ENCODE peak calls at places on chromosomes 16 and 17, in four cellular contexts. U is breast epithelium, L is fibroblast of mammary gland, V is upper lobe of right lung. B is an unnamed sample.

GRCh38 chr16:6964679-6965078 is 368.0 kb upstream of the RBFOX1 start:
- DNase-seq in L (no peak), V (no peak), U (no peak), B (no peak)

GRCh38 chr17:31580331-31581021 is 189.0 kb downstream of the RAB11FIP4 start:
- DNase-seq in U (peak), L (peak), V (peak), B (no peak)

GRCh38 chr17:82390860-82391435 is 19.4 kb downstream of the UTS2R start:
- DNase-seq in L (no peak), V (no peak), U (no peak), B (no peak)

GRCh38 chr16:12971216-12971615 is 69.8 kb downstream of the SHISA9 start:
- DNase-seq in V (no peak), U (no peak), L (peak), B (peak)

GRCh38 chr16:47732806-47733150 is 271.6 kb downstream of the PHKB start:
- DNase-seq in U (no peak), L (peak), V (no peak), B (peak)

GRCh38 chr17:42337442-42337841 is 49.1 kb downstream of the STAT5A start:
- DNase-seq in L (peak), U (no peak), V (no peak), B (peak)

GRCh38 chr16:50440531-50440930 is 71.7 kb upstream of the BRD7 start:
- DNase-seq in L (no peak), V (no peak), U (no peak), B (no peak)

GRCh38 chr16:67326472-67327309 is at the start of the genes KCTD19 and LRRC36:
- DNase-seq in L (peak), V (peak), U (no peak), B (peak)

GRCh38 chr16:11639925-11640899 is 28.0 kb upstream of the SNN start:
- DNase-seq in V (peak), L (peak), U (peak), B (peak)

GRCh38 chr16:66189951-66190350 is 176.5 kb upstream of the CDH5 start:
- DNase-seq in V (no peak), U (no peak), L (peak), B (peak)

GRCh38 chr16:73713817-73714495 is 582.7 kb upstream of the PSMD7 start:
- DNase-seq in L (peak), U (no peak), V (no peak), B (peak)

GRCh38 chr16:53984936-53985335 is 281.0 kb downstream of the FTO start:
- DNase-seq in U (no peak), V (no peak), L (no peak), B (no peak)

GRCh38 chr16:13427943-13428342 is 492.0 kb upstream of the ERCC4 start:
- DNase-seq in V (no peak), L (peak), U (no peak), B (no peak)

GRCh38 chr17:65785109-65785508 is 223.7 kb upstream of the AXIN2 start:
- DNase-seq in L (peak), U (no peak), V (no peak), B (peak)

GRCh38 chr16:88014201-88014781 is 63.1 kb downstream of the BANP start:
- DNase-seq in V (no peak), U (no peak), L (peak), B (peak)

GRCh38 chr17:4558311-4558972 is 1.9 kb downstream of the GGT6 start:
- DNase-seq in V (peak), L (no peak), U (no peak), B (no peak)

GRCh38 chr17:31596382-31597323 is 205.2 kb downstream of the RAB11FIP4 start:
- DNase-seq in U (peak), L (peak), V (peak), B (peak)

GRCh38 chr17:77502626-77503292 is 362.0 kb downstream of the SEC14L1 start:
- DNase-seq in L (no peak), V (peak), U (no peak), B (no peak)

GRCh38 chr16:12362482-12363458 is 386.2 kb downstream of the SNX29 start:
- DNase-seq in L (peak), V (no peak), U (no peak), B (peak)

GRCh38 chr17:4880850-4881249 is 18.5 kb upstream of the C17orf107 start:
- DNase-seq in L (no peak), U (no peak), V (no peak), B (no peak)

GRCh38 chr17:11742891-11743290 is 144.6 kb downstream of the DNAH9 start:
- DNase-seq in U (no peak), V (no peak), L (no peak), B (no peak)

GRCh38 chr16:55126456-55126855 is 195.8 kb downstream of the IRX5 start:
- DNase-seq in L (no peak), V (no peak), U (no peak), B (no peak)

GRCh38 chr17:42913527-42913926 is 12.9 kb downstream of the G6PC1 start:
- DNase-seq in L (peak), V (no peak), U (no peak), B (no peak)

GRCh38 chr17:79054200-79054599 is 20.4 kb upstream of the ENGASE start:
- DNase-seq in V (no peak), U (no peak), L (no peak), B (no peak)

GRCh38 chr17:21245703-21246102 is 7.5 kb downstream of the NATD1 start:
- DNase-seq in L (no peak), U (no peak), V (no peak), B (no peak)

GRCh38 chr17:42387663-42388380 is 420 bp downstream of the STAT3 start:
- DNase-seq in U (peak), L (no peak), V (peak), B (no peak)

DNA sequence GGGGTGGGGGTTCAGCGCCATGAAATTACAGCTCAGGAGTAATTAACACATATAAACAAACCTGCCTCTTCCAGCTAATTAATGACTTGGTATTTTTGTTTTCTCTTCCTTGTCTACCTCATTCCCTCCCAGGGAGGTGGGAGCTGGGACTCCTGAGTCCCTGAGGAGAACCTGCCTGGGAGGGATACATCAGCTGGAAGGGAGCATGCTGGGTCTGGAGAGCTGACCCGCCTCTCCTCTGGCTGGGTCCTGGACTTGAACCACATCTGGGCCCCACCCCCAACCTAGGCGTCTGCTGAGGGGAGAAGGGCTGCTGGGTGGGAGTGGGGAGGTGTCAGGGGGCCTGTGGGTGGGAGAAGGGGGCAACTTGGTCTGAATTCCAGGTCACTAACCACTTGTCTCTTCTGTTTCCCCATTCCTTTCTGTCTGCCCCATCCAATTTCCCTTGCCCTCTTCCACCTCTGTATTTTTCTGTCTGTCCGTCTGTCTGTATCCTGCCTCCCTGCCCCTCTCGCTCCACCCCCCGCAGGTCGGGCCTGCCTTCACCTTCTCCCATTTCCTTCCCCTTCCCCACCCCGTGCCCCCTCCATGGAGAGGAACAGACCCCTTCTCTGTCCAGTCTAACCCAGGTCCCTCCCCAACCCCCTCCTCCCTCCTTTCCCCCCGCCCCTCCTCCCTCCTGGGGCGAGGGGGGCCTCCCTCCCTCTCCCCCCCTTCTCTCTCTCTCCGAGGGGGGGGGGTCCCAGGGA is at the start of gene NLGN2:
- DNase-seq in V (no peak), U (no peak), L (no peak), B (no peak)
- H3K4me3 ChIP-seq in V (no peak), U (no peak), L (no peak), B (no peak)

DNA sequence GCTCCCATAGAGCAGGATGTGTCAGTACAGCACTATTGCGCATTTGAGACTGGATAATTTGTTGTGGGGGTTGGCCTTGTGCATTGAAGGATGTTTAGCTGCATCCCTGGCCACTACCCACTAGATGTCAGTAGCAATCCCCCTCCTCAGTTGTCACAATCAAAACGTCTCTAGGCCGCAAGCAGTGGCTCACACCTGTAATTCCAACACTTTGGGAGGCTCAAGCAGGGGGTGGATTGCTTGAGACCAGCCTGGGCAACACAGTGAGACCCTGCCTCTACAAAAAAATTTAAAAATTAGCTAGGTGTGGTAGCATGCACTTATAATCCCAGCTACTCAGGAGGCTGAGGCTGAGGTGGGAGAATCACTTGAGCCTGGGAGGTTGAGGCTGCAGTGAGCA is 48.4 kb downstream of the CENPV start:
- DNase-seq in U (no peak), V (no peak), L (peak), B (no peak)
- TF ChIP-seq CTCF in U (no peak), V (no peak), L (peak), B (peak)

GRCh38 chr17:1934901-1935300 is 90.2 kb downstream of the RTN4RL1 start:
- DNase-seq in L (no peak), U (no peak), V (no peak), B (no peak)
- H3K4me3 ChIP-seq in L (no peak), U (no peak), V (no peak), B (no peak)

GRCh38 chr16:82639666-82640336 is 13.0 kb downstream of the CDH13 start:
- DNase-seq in L (peak), U (no peak), V (peak), B (peak)
- TF ChIP-seq CTCF in L (peak), U (peak), V (peak), B (peak)

GRCh38 chr16:84818133-84818532 is 1.7 kb upstream of the CRISPLD2 start:
- DNase-seq in L (no peak), U (no peak), V (no peak), B (no peak)

GRCh38 chr16:84819644-84820304 is at the start of gene CRISPLD2:
- DNase-seq in L (peak), V (peak), U (peak), B (peak)

GRCh38 chr16:84817613-84818012 is 2.2 kb upstream of the CRISPLD2 start:
- DNase-seq in L (no peak), U (no peak), V (no peak), B (no peak)

GRCh38 chr16:84820305-84820684 is 510 bp downstream of the CRISPLD2 start:
- DNase-seq in U (no peak), V (no peak), L (peak), B (no peak)

GRCh38 chr16:84818989-84819643 is 669 bp upstream of the CRISPLD2 start:
- DNase-seq in U (no peak), V (no peak), L (no peak), B (no peak)
- H3K4me3 ChIP-seq in U (peak), V (peak), L (peak), B (peak)